ENCODE peak calls at places on chromosomes 13 and 19, in nine cellular contexts. One of them, this sample, is unnamed.

GRCh38 chr13:78593129-78593528 is 10.2 kb downstream of the POU4F1 start:
- DNase-seq in activated CD4-positive, alpha-beta T cell treated with anti-CD3 and anti-CD28 coated beads, Interleukin-2, amount 10 ng/mL, durations not matched to agents 7 days and 5 days: no peak
- DNase-seq in effector CD4-positive, alpha-beta T cell: no peak
- DNase-seq in choroid plexus epithelial cell: no peak
- DNase-seq in activated T-cell treated with anti-CD3 and anti-CD28 coated beads for 4 hours: no peak
- DNase-seq in transverse colon: no peak
- DNase-seq in brain microvascular endothelial cell: no peak
- DNase-seq in stimulated activated CD4-positive, alpha-beta T cell treated with anti-CD3 and anti-CD28 coated beads, Interleukin-1b, Interleukin-23, amount 100 ng/mL, for 1 hour: no peak
- DNase-seq in M059J: no peak
- DNase-seq in this sample: no peak

GRCh38 chr13:23443878-23444277 is 10.4 kb upstream of the SACS start:
- DNase-seq in activated CD4-positive, alpha-beta T cell treated with anti-CD3 and anti-CD28 coated beads, Interleukin-2, amount 10 ng/mL, durations not matched to agents 7 days and 5 days: no peak
- DNase-seq in effector CD4-positive, alpha-beta T cell: no peak
- DNase-seq in choroid plexus epithelial cell: no peak
- DNase-seq in activated T-cell treated with anti-CD3 and anti-CD28 coated beads for 4 hours: no peak
- DNase-seq in transverse colon: no peak
- DNase-seq in brain microvascular endothelial cell: no peak
- DNase-seq in stimulated activated CD4-positive, alpha-beta T cell treated with anti-CD3 and anti-CD28 coated beads, Interleukin-1b, Interleukin-23, amount 100 ng/mL, for 1 hour: no peak
- DNase-seq in M059J: no peak
- DNase-seq in this sample: no peak

GRCh38 chr19:4507150-4507452 is 11.2 kb downstream of the PLIN4 start:
- DNase-seq in activated CD4-positive, alpha-beta T cell treated with anti-CD3 and anti-CD28 coated beads, Interleukin-2, amount 10 ng/mL, durations not matched to agents 7 days and 5 days: no peak
- DNase-seq in effector CD4-positive, alpha-beta T cell: no peak
- DNase-seq in choroid plexus epithelial cell: no peak
- DNase-seq in activated T-cell treated with anti-CD3 and anti-CD28 coated beads for 4 hours: no peak
- DNase-seq in transverse colon: no peak
- DNase-seq in brain microvascular endothelial cell: no peak
- DNase-seq in stimulated activated CD4-positive, alpha-beta T cell treated with anti-CD3 and anti-CD28 coated beads, Interleukin-1b, Interleukin-23, amount 100 ng/mL, for 1 hour: no peak
- DNase-seq in M059J: no peak
- DNase-seq in this sample: no peak

GRCh38 chr19:49148784-49149651 is 6.2 kb downstream of the HRC start:
- DNase-seq in activated CD4-positive, alpha-beta T cell treated with anti-CD3 and anti-CD28 coated beads, Interleukin-2, amount 10 ng/mL, durations not matched to agents 7 days and 5 days: peak
- DNase-seq in effector CD4-positive, alpha-beta T cell: peak
- DNase-seq in choroid plexus epithelial cell: peak
- DNase-seq in activated T-cell treated with anti-CD3 and anti-CD28 coated beads for 4 hours: peak
- DNase-seq in transverse colon: peak
- DNase-seq in brain microvascular endothelial cell: peak
- DNase-seq in stimulated activated CD4-positive, alpha-beta T cell treated with anti-CD3 and anti-CD28 coated beads, Interleukin-1b, Interleukin-23, amount 100 ng/mL, for 1 hour: peak
- DNase-seq in M059J: peak
- DNase-seq in this sample: peak

GRCh38 chr19:17803264-17803896 is 8.4 kb downstream of the B3GNT3 start:
- DNase-seq in activated CD4-positive, alpha-beta T cell treated with anti-CD3 and anti-CD28 coated beads, Interleukin-2, amount 10 ng/mL, durations not matched to agents 7 days and 5 days: peak
- DNase-seq in effector CD4-positive, alpha-beta T cell: no peak
- DNase-seq in choroid plexus epithelial cell: no peak
- DNase-seq in activated T-cell treated with anti-CD3 and anti-CD28 coated beads for 4 hours: no peak
- DNase-seq in transverse colon: no peak
- DNase-seq in brain microvascular endothelial cell: no peak
- DNase-seq in stimulated activated CD4-positive, alpha-beta T cell treated with anti-CD3 and anti-CD28 coated beads, Interleukin-1b, Interleukin-23, amount 100 ng/mL, for 1 hour: no peak
- DNase-seq in M059J: no peak
- DNase-seq in this sample: no peak

GRCh38 chr13:98274921-98275487 is 97.9 kb upstream of the RNF113B start:
- DNase-seq in activated CD4-positive, alpha-beta T cell treated with anti-CD3 and anti-CD28 coated beads, Interleukin-2, amount 10 ng/mL, durations not matched to agents 7 days and 5 days: no peak
- DNase-seq in effector CD4-positive, alpha-beta T cell: no peak
- DNase-seq in choroid plexus epithelial cell: peak
- DNase-seq in activated T-cell treated with anti-CD3 and anti-CD28 coated beads for 4 hours: no peak
- DNase-seq in transverse colon: no peak
- DNase-seq in brain microvascular endothelial cell: peak
- DNase-seq in stimulated activated CD4-positive, alpha-beta T cell treated with anti-CD3 and anti-CD28 coated beads, Interleukin-1b, Interleukin-23, amount 100 ng/mL, for 1 hour: no peak
- DNase-seq in M059J: peak
- DNase-seq in this sample: no peak

GRCh38 chr13:46575843-46576242 is 22.9 kb downstream of the LRCH1 start:
- DNase-seq in activated CD4-positive, alpha-beta T cell treated with anti-CD3 and anti-CD28 coated beads, Interleukin-2, amount 10 ng/mL, durations not matched to agents 7 days and 5 days: no peak
- DNase-seq in effector CD4-positive, alpha-beta T cell: no peak
- DNase-seq in choroid plexus epithelial cell: peak
- DNase-seq in activated T-cell treated with anti-CD3 and anti-CD28 coated beads for 4 hours: no peak
- DNase-seq in transverse colon: no peak
- DNase-seq in brain microvascular endothelial cell: peak
- DNase-seq in stimulated activated CD4-positive, alpha-beta T cell treated with anti-CD3 and anti-CD28 coated beads, Interleukin-1b, Interleukin-23, amount 100 ng/mL, for 1 hour: no peak
- DNase-seq in M059J: peak
- DNase-seq in this sample: no peak

GRCh38 chr19:10315335-10316214 is at the start of gene FDX2:
- DNase-seq in activated CD4-positive, alpha-beta T cell treated with anti-CD3 and anti-CD28 coated beads, Interleukin-2, amount 10 ng/mL, durations not matched to agents 7 days and 5 days: peak
- DNase-seq in effector CD4-positive, alpha-beta T cell: peak
- DNase-seq in choroid plexus epithelial cell: peak
- DNase-seq in activated T-cell treated with anti-CD3 and anti-CD28 coated beads for 4 hours: peak
- DNase-seq in transverse colon: peak
- DNase-seq in brain microvascular endothelial cell: peak
- DNase-seq in stimulated activated CD4-positive, alpha-beta T cell treated with anti-CD3 and anti-CD28 coated beads, Interleukin-1b, Interleukin-23, amount 100 ng/mL, for 1 hour: peak
- DNase-seq in M059J: peak
- DNase-seq in this sample: peak

GRCh38 chr19:34325961-34326360 is 39.0 kb upstream of the GPI start:
- DNase-seq in activated CD4-positive, alpha-beta T cell treated with anti-CD3 and anti-CD28 coated beads, Interleukin-2, amount 10 ng/mL, durations not matched to agents 7 days and 5 days: no peak
- DNase-seq in effector CD4-positive, alpha-beta T cell: no peak
- DNase-seq in choroid plexus epithelial cell: no peak
- DNase-seq in activated T-cell treated with anti-CD3 and anti-CD28 coated beads for 4 hours: no peak
- DNase-seq in transverse colon: no peak
- DNase-seq in brain microvascular endothelial cell: no peak
- DNase-seq in stimulated activated CD4-positive, alpha-beta T cell treated with anti-CD3 and anti-CD28 coated beads, Interleukin-1b, Interleukin-23, amount 100 ng/mL, for 1 hour: no peak
- DNase-seq in M059J: no peak
- DNase-seq in this sample: no peak

GRCh38 chr13:80716610-80717081 is 375.7 kb upstream of the SPRY2 start:
- DNase-seq in activated CD4-positive, alpha-beta T cell treated with anti-CD3 and anti-CD28 coated beads, Interleukin-2, amount 10 ng/mL, durations not matched to agents 7 days and 5 days: no peak
- DNase-seq in effector CD4-positive, alpha-beta T cell: no peak
- DNase-seq in choroid plexus epithelial cell: peak
- DNase-seq in activated T-cell treated with anti-CD3 and anti-CD28 coated beads for 4 hours: no peak
- DNase-seq in transverse colon: no peak
- DNase-seq in brain microvascular endothelial cell: no peak
- DNase-seq in stimulated activated CD4-positive, alpha-beta T cell treated with anti-CD3 and anti-CD28 coated beads, Interleukin-1b, Interleukin-23, amount 100 ng/mL, for 1 hour: no peak
- DNase-seq in M059J: no peak
- DNase-seq in this sample: no peak

GRCh38 chr13:40064723-40065122 is 409.3 kb downstream of the COG6 start:
- DNase-seq in activated CD4-positive, alpha-beta T cell treated with anti-CD3 and anti-CD28 coated beads, Interleukin-2, amount 10 ng/mL, durations not matched to agents 7 days and 5 days: no peak
- DNase-seq in effector CD4-positive, alpha-beta T cell: no peak
- DNase-seq in choroid plexus epithelial cell: peak
- DNase-seq in activated T-cell treated with anti-CD3 and anti-CD28 coated beads for 4 hours: no peak
- DNase-seq in transverse colon: no peak
- DNase-seq in brain microvascular endothelial cell: peak
- DNase-seq in stimulated activated CD4-positive, alpha-beta T cell treated with anti-CD3 and anti-CD28 coated beads, Interleukin-1b, Interleukin-23, amount 100 ng/mL, for 1 hour: no peak
- DNase-seq in M059J: peak
- DNase-seq in this sample: no peak

GRCh38 chr19:46728208-46728607 is 11.3 kb upstream of the PRKD2 start:
- DNase-seq in activated CD4-positive, alpha-beta T cell treated with anti-CD3 and anti-CD28 coated beads, Interleukin-2, amount 10 ng/mL, durations not matched to agents 7 days and 5 days: no peak
- DNase-seq in effector CD4-positive, alpha-beta T cell: no peak
- DNase-seq in choroid plexus epithelial cell: no peak
- DNase-seq in activated T-cell treated with anti-CD3 and anti-CD28 coated beads for 4 hours: no peak
- DNase-seq in transverse colon: no peak
- DNase-seq in brain microvascular endothelial cell: no peak
- DNase-seq in stimulated activated CD4-positive, alpha-beta T cell treated with anti-CD3 and anti-CD28 coated beads, Interleukin-1b, Interleukin-23, amount 100 ng/mL, for 1 hour: no peak
- DNase-seq in M059J: no peak
- DNase-seq in this sample: no peak

GRCh38 chr19:50928841-50929240 is 17.6 kb upstream of the KLK4 start:
- DNase-seq in activated CD4-positive, alpha-beta T cell treated with anti-CD3 and anti-CD28 coated beads, Interleukin-2, amount 10 ng/mL, durations not matched to agents 7 days and 5 days: no peak
- DNase-seq in effector CD4-positive, alpha-beta T cell: no peak
- DNase-seq in choroid plexus epithelial cell: no peak
- DNase-seq in activated T-cell treated with anti-CD3 and anti-CD28 coated beads for 4 hours: no peak
- DNase-seq in transverse colon: no peak
- DNase-seq in brain microvascular endothelial cell: no peak
- DNase-seq in stimulated activated CD4-positive, alpha-beta T cell treated with anti-CD3 and anti-CD28 coated beads, Interleukin-1b, Interleukin-23, amount 100 ng/mL, for 1 hour: no peak
- DNase-seq in M059J: peak
- DNase-seq in this sample: no peak

GRCh38 chr13:50107205-50107604 is 92.0 kb downstream of the KCNRG start:
- DNase-seq in activated CD4-positive, alpha-beta T cell treated with anti-CD3 and anti-CD28 coated beads, Interleukin-2, amount 10 ng/mL, durations not matched to agents 7 days and 5 days: no peak
- DNase-seq in effector CD4-positive, alpha-beta T cell: no peak
- DNase-seq in choroid plexus epithelial cell: no peak
- DNase-seq in activated T-cell treated with anti-CD3 and anti-CD28 coated beads for 4 hours: no peak
- DNase-seq in transverse colon: no peak
- DNase-seq in brain microvascular endothelial cell: no peak
- DNase-seq in stimulated activated CD4-positive, alpha-beta T cell treated with anti-CD3 and anti-CD28 coated beads, Interleukin-1b, Interleukin-23, amount 100 ng/mL, for 1 hour: no peak
- DNase-seq in M059J: peak
- DNase-seq in this sample: no peak

GRCh38 chr13:20826810-20827560 is 53.2 kb upstream of the EEF1AKMT1 start:
- DNase-seq in activated CD4-positive, alpha-beta T cell treated with anti-CD3 and anti-CD28 coated beads, Interleukin-2, amount 10 ng/mL, durations not matched to agents 7 days and 5 days: no peak
- DNase-seq in effector CD4-positive, alpha-beta T cell: no peak
- DNase-seq in choroid plexus epithelial cell: peak
- DNase-seq in activated T-cell treated with anti-CD3 and anti-CD28 coated beads for 4 hours: no peak
- DNase-seq in transverse colon: no peak
- DNase-seq in brain microvascular endothelial cell: no peak
- DNase-seq in stimulated activated CD4-positive, alpha-beta T cell treated with anti-CD3 and anti-CD28 coated beads, Interleukin-1b, Interleukin-23, amount 100 ng/mL, for 1 hour: no peak
- DNase-seq in M059J: peak
- DNase-seq in this sample: no peak

GRCh38 chr19:3641515-3642269 is 15.1 kb upstream of the CACTIN start:
- DNase-seq in activated CD4-positive, alpha-beta T cell treated with anti-CD3 and anti-CD28 coated beads, Interleukin-2, amount 10 ng/mL, durations not matched to agents 7 days and 5 days: no peak
- DNase-seq in effector CD4-positive, alpha-beta T cell: no peak
- DNase-seq in choroid plexus epithelial cell: no peak
- DNase-seq in activated T-cell treated with anti-CD3 and anti-CD28 coated beads for 4 hours: no peak
- DNase-seq in transverse colon: no peak
- DNase-seq in brain microvascular endothelial cell: no peak
- DNase-seq in stimulated activated CD4-positive, alpha-beta T cell treated with anti-CD3 and anti-CD28 coated beads, Interleukin-1b, Interleukin-23, amount 100 ng/mL, for 1 hour: no peak
- DNase-seq in M059J: no peak
- DNase-seq in this sample: no peak

GRCh38 chr13:59531571-59532091 is 632.1 kb downstream of the DIAPH3 start:
- DNase-seq in activated CD4-positive, alpha-beta T cell treated with anti-CD3 and anti-CD28 coated beads, Interleukin-2, amount 10 ng/mL, durations not matched to agents 7 days and 5 days: peak
- DNase-seq in effector CD4-positive, alpha-beta T cell: no peak
- DNase-seq in choroid plexus epithelial cell: peak
- DNase-seq in activated T-cell treated with anti-CD3 and anti-CD28 coated beads for 4 hours: no peak
- DNase-seq in transverse colon: peak
- DNase-seq in brain microvascular endothelial cell: peak
- DNase-seq in stimulated activated CD4-positive, alpha-beta T cell treated with anti-CD3 and anti-CD28 coated beads, Interleukin-1b, Interleukin-23, amount 100 ng/mL, for 1 hour: no peak
- DNase-seq in M059J: peak
- DNase-seq in this sample: no peak

GRCh38 chr19:13262450-13262849 is 112.2 kb downstream of the IER2 start:
- DNase-seq in activated CD4-positive, alpha-beta T cell treated with anti-CD3 and anti-CD28 coated beads, Interleukin-2, amount 10 ng/mL, durations not matched to agents 7 days and 5 days: peak
- DNase-seq in effector CD4-positive, alpha-beta T cell: no peak
- DNase-seq in choroid plexus epithelial cell: peak
- DNase-seq in activated T-cell treated with anti-CD3 and anti-CD28 coated beads for 4 hours: no peak
- DNase-seq in transverse colon: no peak
- DNase-seq in brain microvascular endothelial cell: peak
- DNase-seq in stimulated activated CD4-positive, alpha-beta T cell treated with anti-CD3 and anti-CD28 coated beads, Interleukin-1b, Interleukin-23, amount 100 ng/mL, for 1 hour: no peak
- DNase-seq in M059J: peak
- DNase-seq in this sample: no peak

GRCh38 chr13:51614350-51614786 is 30.1 kb downstream of the WDFY2 start:
- DNase-seq in activated CD4-positive, alpha-beta T cell treated with anti-CD3 and anti-CD28 coated beads, Interleukin-2, amount 10 ng/mL, durations not matched to agents 7 days and 5 days: peak
- DNase-seq in effector CD4-positive, alpha-beta T cell: peak
- DNase-seq in choroid plexus epithelial cell: no peak
- DNase-seq in activated T-cell treated with anti-CD3 and anti-CD28 coated beads for 4 hours: peak
- DNase-seq in transverse colon: peak
- DNase-seq in brain microvascular endothelial cell: no peak
- DNase-seq in stimulated activated CD4-positive, alpha-beta T cell treated with anti-CD3 and anti-CD28 coated beads, Interleukin-1b, Interleukin-23, amount 100 ng/mL, for 1 hour: no peak
- DNase-seq in M059J: no peak
- DNase-seq in this sample: no peak

GRCh38 chr19:40799558-40800338 is 757 bp downstream of the EGLN2 start:
- DNase-seq in activated CD4-positive, alpha-beta T cell treated with anti-CD3 and anti-CD28 coated beads, Interleukin-2, amount 10 ng/mL, durations not matched to agents 7 days and 5 days: peak
- DNase-seq in effector CD4-positive, alpha-beta T cell: peak
- DNase-seq in choroid plexus epithelial cell: peak
- DNase-seq in activated T-cell treated with anti-CD3 and anti-CD28 coated beads for 4 hours: no peak
- DNase-seq in transverse colon: no peak
- DNase-seq in brain microvascular endothelial cell: no peak
- DNase-seq in stimulated activated CD4-positive, alpha-beta T cell treated with anti-CD3 and anti-CD28 coated beads, Interleukin-1b, Interleukin-23, amount 100 ng/mL, for 1 hour: no peak
- DNase-seq in M059J: peak
- DNase-seq in this sample: peak

GRCh38 chr13:38686635-38687245 is at the start of gene FREM2:
- DNase-seq in activated CD4-positive, alpha-beta T cell treated with anti-CD3 and anti-CD28 coated beads, Interleukin-2, amount 10 ng/mL, durations not matched to agents 7 days and 5 days: no peak
- DNase-seq in effector CD4-positive, alpha-beta T cell: no peak
- DNase-seq in choroid plexus epithelial cell: peak
- DNase-seq in activated T-cell treated with anti-CD3 and anti-CD28 coated beads for 4 hours: no peak
- DNase-seq in transverse colon: peak
- DNase-seq in brain microvascular endothelial cell: no peak
- DNase-seq in stimulated activated CD4-positive, alpha-beta T cell treated with anti-CD3 and anti-CD28 coated beads, Interleukin-1b, Interleukin-23, amount 100 ng/mL, for 1 hour: no peak
- DNase-seq in M059J: peak
- DNase-seq in this sample: peak

GRCh38 chr19:31121501-31121900 is 227.7 kb downstream of the TSHZ3 start:
- DNase-seq in activated CD4-positive, alpha-beta T cell treated with anti-CD3 and anti-CD28 coated beads, Interleukin-2, amount 10 ng/mL, durations not matched to agents 7 days and 5 days: no peak
- DNase-seq in effector CD4-positive, alpha-beta T cell: no peak
- DNase-seq in choroid plexus epithelial cell: no peak
- DNase-seq in activated T-cell treated with anti-CD3 and anti-CD28 coated beads for 4 hours: no peak
- DNase-seq in transverse colon: no peak
- DNase-seq in brain microvascular endothelial cell: no peak
- DNase-seq in stimulated activated CD4-positive, alpha-beta T cell treated with anti-CD3 and anti-CD28 coated beads, Interleukin-1b, Interleukin-23, amount 100 ng/mL, for 1 hour: no peak
- DNase-seq in M059J: no peak
- DNase-seq in this sample: no peak

GRCh38 chr19:38728752-38729541 is 15.3 kb downstream of the CAPN12 start:
- DNase-seq in activated CD4-positive, alpha-beta T cell treated with anti-CD3 and anti-CD28 coated beads, Interleukin-2, amount 10 ng/mL, durations not matched to agents 7 days and 5 days: no peak
- DNase-seq in effector CD4-positive, alpha-beta T cell: no peak
- DNase-seq in choroid plexus epithelial cell: no peak
- DNase-seq in activated T-cell treated with anti-CD3 and anti-CD28 coated beads for 4 hours: no peak
- DNase-seq in transverse colon: no peak
- DNase-seq in brain microvascular endothelial cell: no peak
- DNase-seq in stimulated activated CD4-positive, alpha-beta T cell treated with anti-CD3 and anti-CD28 coated beads, Interleukin-1b, Interleukin-23, amount 100 ng/mL, for 1 hour: no peak
- DNase-seq in M059J: no peak
- DNase-seq in this sample: no peak

GRCh38 chr19:19152668-19153384 is 14.5 kb upstream of the TMEM161A start:
- DNase-seq in activated CD4-positive, alpha-beta T cell treated with anti-CD3 and anti-CD28 coated beads, Interleukin-2, amount 10 ng/mL, durations not matched to agents 7 days and 5 days: no peak
- DNase-seq in effector CD4-positive, alpha-beta T cell: no peak
- DNase-seq in choroid plexus epithelial cell: no peak
- DNase-seq in activated T-cell treated with anti-CD3 and anti-CD28 coated beads for 4 hours: no peak
- DNase-seq in transverse colon: no peak
- DNase-seq in brain microvascular endothelial cell: no peak
- DNase-seq in stimulated activated CD4-positive, alpha-beta T cell treated with anti-CD3 and anti-CD28 coated beads, Interleukin-1b, Interleukin-23, amount 100 ng/mL, for 1 hour: no peak
- DNase-seq in M059J: no peak
- DNase-seq in this sample: no peak

GRCh38 chr19:47512183-47512947 is 2.5 kb downstream of the NAPA start:
- DNase-seq in activated CD4-positive, alpha-beta T cell treated with anti-CD3 and anti-CD28 coated beads, Interleukin-2, amount 10 ng/mL, durations not matched to agents 7 days and 5 days: peak
- DNase-seq in effector CD4-positive, alpha-beta T cell: no peak
- DNase-seq in choroid plexus epithelial cell: peak
- DNase-seq in activated T-cell treated with anti-CD3 and anti-CD28 coated beads for 4 hours: no peak
- DNase-seq in transverse colon: peak
- DNase-seq in brain microvascular endothelial cell: no peak
- DNase-seq in stimulated activated CD4-positive, alpha-beta T cell treated with anti-CD3 and anti-CD28 coated beads, Interleukin-1b, Interleukin-23, amount 100 ng/mL, for 1 hour: no peak
- DNase-seq in M059J: peak
- DNase-seq in this sample: no peak

GRCh38 chr19:4064551-4065260 is 2.0 kb downstream of the ZBTB7A start:
- DNase-seq in activated CD4-positive, alpha-beta T cell treated with anti-CD3 and anti-CD28 coated beads, Interleukin-2, amount 10 ng/mL, durations not matched to agents 7 days and 5 days: peak
- DNase-seq in effector CD4-positive, alpha-beta T cell: peak
- DNase-seq in choroid plexus epithelial cell: no peak
- DNase-seq in activated T-cell treated with anti-CD3 and anti-CD28 coated beads for 4 hours: no peak
- DNase-seq in transverse colon: peak
- DNase-seq in brain microvascular endothelial cell: no peak
- DNase-seq in stimulated activated CD4-positive, alpha-beta T cell treated with anti-CD3 and anti-CD28 coated beads, Interleukin-1b, Interleukin-23, amount 100 ng/mL, for 1 hour: no peak
- DNase-seq in M059J: no peak
- DNase-seq in this sample: no peak

GRCh38 chr19:7620442-7621412 is 8.6 kb downstream of the XAB2 start:
- DNase-seq in activated CD4-positive, alpha-beta T cell treated with anti-CD3 and anti-CD28 coated beads, Interleukin-2, amount 10 ng/mL, durations not matched to agents 7 days and 5 days: no peak
- DNase-seq in effector CD4-positive, alpha-beta T cell: no peak
- DNase-seq in choroid plexus epithelial cell: no peak
- DNase-seq in activated T-cell treated with anti-CD3 and anti-CD28 coated beads for 4 hours: no peak
- DNase-seq in transverse colon: no peak
- DNase-seq in brain microvascular endothelial cell: no peak
- DNase-seq in stimulated activated CD4-positive, alpha-beta T cell treated with anti-CD3 and anti-CD28 coated beads, Interleukin-1b, Interleukin-23, amount 100 ng/mL, for 1 hour: no peak
- DNase-seq in M059J: no peak
- DNase-seq in this sample: no peak

GRCh38 chr13:77507931-77508776 is 27.4 kb upstream of the SCEL start:
- DNase-seq in activated CD4-positive, alpha-beta T cell treated with anti-CD3 and anti-CD28 coated beads, Interleukin-2, amount 10 ng/mL, durations not matched to agents 7 days and 5 days: no peak
- DNase-seq in effector CD4-positive, alpha-beta T cell: no peak
- DNase-seq in choroid plexus epithelial cell: peak
- DNase-seq in activated T-cell treated with anti-CD3 and anti-CD28 coated beads for 4 hours: no peak
- DNase-seq in transverse colon: no peak
- DNase-seq in brain microvascular endothelial cell: peak
- DNase-seq in stimulated activated CD4-positive, alpha-beta T cell treated with anti-CD3 and anti-CD28 coated beads, Interleukin-1b, Interleukin-23, amount 100 ng/mL, for 1 hour: no peak
- DNase-seq in M059J: peak
- DNase-seq in this sample: no peak

GRCh38 chr13:28357247-28357825 is 137.6 kb downstream of the FLT1 start:
- DNase-seq in activated CD4-positive, alpha-beta T cell treated with anti-CD3 and anti-CD28 coated beads, Interleukin-2, amount 10 ng/mL, durations not matched to agents 7 days and 5 days: no peak
- DNase-seq in effector CD4-positive, alpha-beta T cell: no peak
- DNase-seq in choroid plexus epithelial cell: no peak
- DNase-seq in activated T-cell treated with anti-CD3 and anti-CD28 coated beads for 4 hours: no peak
- DNase-seq in transverse colon: no peak
- DNase-seq in brain microvascular endothelial cell: no peak
- DNase-seq in stimulated activated CD4-positive, alpha-beta T cell treated with anti-CD3 and anti-CD28 coated beads, Interleukin-1b, Interleukin-23, amount 100 ng/mL, for 1 hour: no peak
- DNase-seq in M059J: peak
- DNase-seq in this sample: no peak

GRCh38 chr13:54593504-54593903 is 1564.9 kb downstream of the OLFM4 start:
- DNase-seq in activated CD4-positive, alpha-beta T cell treated with anti-CD3 and anti-CD28 coated beads, Interleukin-2, amount 10 ng/mL, durations not matched to agents 7 days and 5 days: no peak
- DNase-seq in effector CD4-positive, alpha-beta T cell: no peak
- DNase-seq in choroid plexus epithelial cell: no peak
- DNase-seq in activated T-cell treated with anti-CD3 and anti-CD28 coated beads for 4 hours: no peak
- DNase-seq in transverse colon: no peak
- DNase-seq in brain microvascular endothelial cell: no peak
- DNase-seq in stimulated activated CD4-positive, alpha-beta T cell treated with anti-CD3 and anti-CD28 coated beads, Interleukin-1b, Interleukin-23, amount 100 ng/mL, for 1 hour: no peak
- DNase-seq in M059J: no peak
- DNase-seq in this sample: no peak

GRCh38 chr19:47521473-47522180 is 6.8 kb upstream of the NAPA start:
- DNase-seq in activated CD4-positive, alpha-beta T cell treated with anti-CD3 and anti-CD28 coated beads, Interleukin-2, amount 10 ng/mL, durations not matched to agents 7 days and 5 days: no peak
- DNase-seq in effector CD4-positive, alpha-beta T cell: no peak
- DNase-seq in choroid plexus epithelial cell: no peak
- DNase-seq in activated T-cell treated with anti-CD3 and anti-CD28 coated beads for 4 hours: no peak
- DNase-seq in transverse colon: no peak
- DNase-seq in brain microvascular endothelial cell: no peak
- DNase-seq in stimulated activated CD4-positive, alpha-beta T cell treated with anti-CD3 and anti-CD28 coated beads, Interleukin-1b, Interleukin-23, amount 100 ng/mL, for 1 hour: no peak
- DNase-seq in M059J: no peak
- DNase-seq in this sample: no peak